ENCODE peak calls at places on chromosomes 13 and 19, in five cellular contexts. R is fibroblast of lung, J is PC-9, U is AG04450, L is spleen. H is an unnamed sample.

GRCh38 chr13:85528578-85529215 is 270.5 kb downstream of the SLITRK6 start:
- DNase-seq in U (peak; percentile 65), L (no peak), R (peak; percentile 81), J (peak; percentile 61), H (no peak)

GRCh38 chr19:22532388-22533310 is 101.5 kb upstream of the ZNF492 start:
- DNase-seq in L (no peak), J (no peak), R (no peak), U (no peak), H (no peak)

GRCh38 chr13:30714629-30715028 is 20.7 kb upstream of the ALOX5AP start:
- DNase-seq in L (no peak), R (no peak), J (peak; percentile 10), U (no peak), H (no peak)

GRCh38 chr13:75913925-75914324 is 277.8 kb downstream of the LMO7 start:
- DNase-seq in R (no peak), U (no peak), L (no peak), J (no peak), H (no peak)

GRCh38 chr13:97140611-97141010 is 81.5 kb upstream of the MBNL2 start:
- DNase-seq in R (no peak), J (no peak), L (no peak), U (no peak), H (no peak)

GRCh38 chr19:35959040-35959967 is 23.1 kb downstream of the LRFN3 start:
- DNase-seq in R (no peak), J (no peak), L (peak; percentile 95), U (no peak), H (no peak)

GRCh38 chr19:18437481-18438330 is at the start of gene ISYNA1:
- DNase-seq in L (peak; percentile 91), J (peak; percentile 59), U (no peak), R (no peak), H (no peak)

GRCh38 chr13:66574606-66575005 is 655.5 kb downstream of the PCDH9 start:
- DNase-seq in L (no peak), J (no peak), U (no peak), R (no peak), H (no peak)

GRCh38 chr13:64274481-64275217 is 2859.0 kb upstream of the PCDH20 start:
- DNase-seq in R (no peak), U (peak; percentile 0), J (no peak), L (no peak), H (no peak)

GRCh38 chr13:80214050-80214449 is 126.9 kb downstream of the SPRY2 start:
- DNase-seq in U (no peak), R (no peak), J (no peak), L (no peak), H (no peak)

GRCh38 chr19:50155520-50156109 is 7.5 kb downstream of the IZUMO2 start:
- DNase-seq in J (no peak), L (no peak), U (no peak), R (no peak), H (no peak)

GRCh38 chr19:17107546-17108452 is 32.2 kb downstream of the MYO9B start:
- DNase-seq in R (peak; percentile 97), U (peak; percentile 83), L (peak; percentile 84), J (peak; percentile 99), H (peak; percentile 51)

GRCh38 chr13:103852036-103852435 is 785.8 kb upstream of the SLC10A2 start:
- DNase-seq in U (no peak), J (no peak), L (no peak), R (peak; percentile 5), H (no peak)

GRCh38 chr19:52638601-52639000 is 446 bp upstream of the ZNF83 start:
- DNase-seq in J (no peak), L (peak; percentile 78), U (peak; percentile 30), R (no peak), H (no peak)

GRCh38 chr19:17625043-17625442 is 63.1 kb downstream of the UNC13A start:
- DNase-seq in J (no peak), L (no peak), R (no peak), U (no peak), H (no peak)

GRCh38 chr13:99258210-99258860 is at the start of gene GPR18:
- DNase-seq in L (no peak), U (no peak), J (no peak), R (peak; percentile 12), H (no peak)

GRCh38 chr13:48275507-48275906 is 28.0 kb upstream of the RB1 start:
- DNase-seq in R (no peak), L (no peak), U (no peak), J (no peak), H (no peak)

GRCh38 chr13:113427562-113428468 is 25.5 kb downstream of the ADPRHL1 start:
- DNase-seq in R (peak; percentile 57), L (no peak), J (peak; percentile 58), U (no peak), H (no peak)

GRCh38 chr19:13428352-13428751 is 77.9 kb downstream of the CACNA1A start:
- DNase-seq in J (no peak), R (peak; percentile 9), L (no peak), U (peak; percentile 3), H (no peak)
- TF ChIP-seq CTCF in J (peak; percentile 66), R (peak; percentile 63), L (no peak), U (peak; percentile 75), H (peak; percentile 53)

DNA sequence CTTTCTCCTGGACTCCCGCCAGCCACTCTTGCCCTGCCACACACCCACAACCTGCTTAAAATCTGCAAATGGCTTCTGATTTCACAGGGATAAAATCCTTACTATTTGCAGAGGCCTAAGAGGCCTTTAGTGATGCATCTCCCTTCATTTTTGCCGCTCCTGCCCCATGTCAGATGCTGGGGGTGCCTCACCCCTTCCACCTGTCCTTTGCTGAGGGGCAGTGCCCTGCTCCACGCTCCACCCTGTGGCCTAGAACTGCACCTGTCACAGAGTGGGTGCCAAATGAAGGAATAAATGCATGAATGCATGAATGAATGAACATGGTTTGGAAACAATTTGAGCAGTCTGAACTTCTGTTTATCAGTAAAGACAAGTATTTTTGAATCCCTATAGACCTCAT is 34.1 kb upstream of the UQCRFS1 start:
- DNase-seq in U (no peak), J (no peak), L (no peak), R (no peak), H (no peak)
- TF ChIP-seq CTCF in U (no peak), J (no peak), L (no peak), R (no peak), H (no peak)

DNA sequence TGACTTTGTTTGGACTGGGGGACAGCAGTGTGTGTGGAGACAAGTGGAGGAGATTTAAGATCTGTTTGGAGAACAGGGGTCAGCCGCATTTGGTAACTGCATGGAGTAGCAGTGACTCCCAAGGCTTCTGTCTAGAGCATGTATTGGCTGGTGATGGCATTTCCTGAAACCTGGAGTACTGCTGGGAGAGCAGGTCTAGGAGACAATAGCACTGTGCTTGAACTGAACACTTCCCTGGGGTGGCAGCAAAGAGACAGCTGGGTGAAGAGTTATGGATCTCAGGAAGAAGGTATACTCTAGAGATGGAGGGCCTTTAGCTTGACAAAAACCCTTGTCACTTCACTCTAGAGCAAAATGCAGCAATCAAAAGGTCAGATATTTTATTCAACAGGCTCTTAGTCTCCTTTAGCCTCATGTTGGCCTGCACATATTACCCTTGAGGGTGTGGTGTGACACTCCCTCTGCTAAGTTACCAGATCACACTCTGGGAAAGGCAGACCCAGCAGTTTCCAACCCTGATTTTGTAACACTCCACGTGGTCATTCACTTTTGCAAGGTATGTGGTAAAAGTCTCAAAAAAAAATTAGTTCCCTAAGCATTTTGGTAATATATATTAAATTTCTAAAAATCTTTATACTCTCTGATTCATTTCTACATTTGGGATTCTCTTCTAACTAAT is 70.2 kb downstream of the DHRS12 start:
- DNase-seq in R (no peak), L (no peak), J (no peak), U (no peak), H (no peak)
- TF ChIP-seq CTCF in R (no peak), L (no peak), J (no peak), U (no peak), H (no peak)

DNA sequence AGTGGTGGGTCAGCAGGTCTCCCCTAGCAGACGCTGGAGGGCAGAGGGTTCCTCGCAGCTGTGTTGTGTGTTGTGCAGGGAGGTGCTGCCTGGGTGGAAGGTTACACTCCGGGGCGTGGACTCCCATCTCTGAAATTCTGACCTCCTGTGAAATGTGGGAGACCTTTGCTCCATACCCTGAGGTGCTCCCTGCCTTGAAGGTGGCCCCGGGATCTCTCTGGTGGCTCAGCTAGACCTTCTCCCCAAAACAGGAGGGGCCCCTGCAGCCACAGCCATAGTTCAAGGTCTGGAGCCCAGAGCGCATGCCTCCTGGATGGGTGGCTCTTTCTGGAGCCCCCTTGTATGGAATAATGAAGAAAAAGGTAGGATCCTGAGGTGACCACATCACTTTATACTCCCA is 70.2 kb downstream of the SOX1 start:
- DNase-seq in R (no peak), L (peak; percentile 38), J (no peak), U (no peak), H (no peak)
- TF ChIP-seq CTCF in R (no peak), L (no peak), J (no peak), U (no peak), H (no peak)

GRCh38 chr19:53868892-53869804 is 1.5 kb downstream of the MYADM start:
- DNase-seq in U (peak; percentile 67), R (peak; percentile 88), L (peak; percentile 96), J (peak; percentile 80), H (peak; percentile 83)
- TF ChIP-seq CTCF in U (peak; percentile 40), R (peak; percentile 24), L (peak; percentile 61), J (peak; percentile 30), H (no peak)

GRCh38 chr13:110442946-110443632 is 118.4 kb downstream of the RAB20 start:
- DNase-seq in L (no peak), R (peak; percentile 68), J (peak; percentile 79), U (no peak), H (no peak)

GRCh38 chr13:110443633-110444225 is 117.8 kb downstream of the RAB20 start:
- DNase-seq in R (no peak), J (no peak), L (no peak), U (no peak), H (no peak)

GRCh38 chr13:110445183-110445582 is 116.3 kb downstream of the RAB20 start:
- DNase-seq in R (peak; percentile 43), J (no peak), U (no peak), L (no peak), H (no peak)

GRCh38 chr13:110445722-110446569 is 115.6 kb downstream of the RAB20 start:
- DNase-seq in U (no peak), L (peak; percentile 71), J (peak; percentile 63), R (peak; percentile 24), H (no peak)

GRCh38 chr13:110444226-110444653 is 117.3 kb downstream of the RAB20 start:
- DNase-seq in L (no peak), U (no peak), J (peak; percentile 65), R (peak; percentile 49), H (no peak)
- TF ChIP-seq CTCF in L (no peak), U (no peak), J (peak; percentile 45), R (peak; percentile 31), H (no peak)

H was measured in mesothelial cell of epicardium.